ENCODE peak calls at places on chromosomes 7 and 10, in six cellular contexts. J is ovary, H is stomach, V is A549, N is H1, O is transverse colon. A is an unnamed sample.

GRCh38 chr10:129964611-129965417 is 740 bp upstream of the EBF3 start:
- DNase-seq in J (no peak), H (no peak), V (no peak), N (no peak), O (no peak), A (peak)

GRCh38 chr10:63206997-63207952 is 74.1 kb downstream of the NRBF2 start:
- DNase-seq in J (peak), H (no peak), V (no peak), N (no peak), O (no peak), A (no peak)

GRCh38 chr10:128013626-128014025 is 106.7 kb downstream of the PTPRE start:
- DNase-seq in J (no peak), H (no peak), V (no peak), N (no peak), O (no peak), A (no peak)

GRCh38 chr7:117208257-117208656 is 114.6 kb downstream of the WNT2 start:
- DNase-seq in J (no peak), H (no peak), V (no peak), N (no peak), O (no peak), A (no peak)

GRCh38 chr10:100006241-100006886 is 3.4 kb downstream of the DNMBP start:
- DNase-seq in J (no peak), H (no peak), V (peak), N (no peak), O (no peak), A (no peak)

GRCh38 chr10:44774676-44775401 is 136.3 kb upstream of the TMEM72 start:
- DNase-seq in J (no peak), H (no peak), V (no peak), N (no peak), O (no peak), A (no peak)

GRCh38 chr7:30921540-30921930 is 9.9 kb downstream of the AQP1 start:
- DNase-seq in J (no peak), H (no peak), V (no peak), N (no peak), O (peak), A (no peak)

GRCh38 chr7:151104411-151105235 is 18.3 kb downstream of the AGAP3 start:
- DNase-seq in J (no peak), H (no peak), V (no peak), N (no peak), O (no peak), A (no peak)

GRCh38 chr10:45417746-45418145 is 43.7 kb downstream of the ALOX5 start:
- DNase-seq in J (no peak), H (no peak), V (no peak), N (no peak), O (no peak), A (no peak)

GRCh38 chr7:151233111-151233701 is 923 bp downstream of the CHPF2 start:
- DNase-seq in J (no peak), H (peak), V (peak), N (no peak), O (no peak), A (no peak)

GRCh38 chr10:25758041-25758457 is 176.0 kb upstream of the MYO3A start:
- DNase-seq in J (no peak), H (no peak), V (peak), N (no peak), O (no peak), A (no peak)

GRCh38 chr10:653991-654646 is 35.3 kb downstream of the DIP2C start:
- DNase-seq in J (no peak), H (peak), V (no peak), N (no peak), O (peak), A (no peak)

GRCh38 chr7:83410989-83411591 is 237.8 kb downstream of the SEMA3E start:
- DNase-seq in J (no peak), H (peak), V (peak), N (no peak), O (no peak), A (no peak)

GRCh38 chr7:47329320-47329926 is 252.5 kb downstream of the TNS3 start:
- DNase-seq in J (no peak), H (no peak), V (no peak), N (no peak), O (peak), A (no peak)

GRCh38 chr10:130546841-130547240 is 410.6 kb downstream of the GLRX3 start:
- DNase-seq in J (no peak), H (no peak), V (no peak), N (no peak), O (no peak), A (no peak)

GRCh38 chr7:15780271-15780670 is 93.8 kb upstream of the MEOX2 start:
- DNase-seq in J (no peak), H (no peak), V (no peak), N (no peak), O (no peak), A (no peak)

GRCh38 chr7:148204639-148205292 is 385.8 kb upstream of the C7orf33 start:
- DNase-seq in J (no peak), H (no peak), V (no peak), N (no peak), O (no peak), A (no peak)

GRCh38 chr7:39880556-39880955 is 69.5 kb upstream of the CDK13 start:
- DNase-seq in J (no peak), H (no peak), V (no peak), N (no peak), O (no peak), A (no peak)

GRCh38 chr7:158317238-158318205 is 270.1 kb downstream of the PTPRN2 start:
- DNase-seq in J (no peak), H (no peak), V (no peak), N (peak), O (no peak), A (no peak)

GRCh38 chr7:68776326-68776725 is 821.9 kb upstream of the AUTS2 start:
- DNase-seq in J (no peak), H (no peak), V (no peak), N (no peak), O (no peak), A (no peak)

GRCh38 chr10:94042814-94043175 is 49.1 kb downstream of the PLCE1 start:
- DNase-seq in J (no peak), H (no peak), V (no peak), N (no peak), O (no peak), A (no peak)

GRCh38 chr7:106486331-106486730 is 174.6 kb downstream of the CCDC71L start:
- DNase-seq in J (no peak), H (no peak), V (no peak), N (no peak), O (no peak), A (no peak)

GRCh38 chr7:152760384-152761115 is 998 bp downstream of the ACTR3B start:
- DNase-seq in J (no peak), H (no peak), V (no peak), N (no peak), O (no peak), A (no peak)

GRCh38 chr7:25675789-25676474 is 447.6 kb upstream of the NPVF start:
- DNase-seq in J (no peak), H (no peak), V (no peak), N (no peak), O (no peak), A (no peak)

GRCh38 chr10:12022580-12023257 is 19.9 kb downstream of the UPF2 start:
- DNase-seq in J (no peak), H (no peak), V (no peak), N (no peak), O (no peak), A (no peak)

GRCh38 chr7:148264933-148265557 is 325.5 kb upstream of the C7orf33 start:
- DNase-seq in J (no peak), H (no peak), V (peak), N (no peak), O (no peak), A (no peak)

GRCh38 chr7:37657798-37658197 is 25.8 kb upstream of the GPR141 start:
- DNase-seq in J (no peak), H (no peak), V (no peak), N (no peak), O (no peak), A (no peak)

GRCh38 chr10:131246775-131247174 is 64.7 kb downstream of the TCERG1L start:
- DNase-seq in J (no peak), H (no peak), V (no peak), N (no peak), O (no peak), A (no peak)

GRCh38 chr7:5574770-5575269 is 151.2 kb upstream of the TNRC18 start:
- DNase-seq in J (no peak), H (no peak), V (no peak), N (no peak), O (no peak), A (no peak)

GRCh38 chr10:127564644-127565043 is 15.5 kb downstream of the NPS start:
- DNase-seq in J (no peak), H (no peak), V (no peak), N (no peak), O (no peak), A (no peak)

GRCh38 chr7:44678096-44678467 is 70.6 kb upstream of the ZMIZ2 start:
- DNase-seq in J (no peak), H (no peak), V (no peak), N (no peak), O (no peak), A (peak)

GRCh38 chr10:119079572-119080520 is 771 bp downstream of the EIF3A start:
- DNase-seq in J (peak), H (peak), V (peak), N (no peak), O (peak), A (peak)

GRCh38 chr10:77305650-77306632 is 331.7 kb downstream of the KCNMA1 start:
- DNase-seq in J (no peak), H (no peak), V (no peak), N (no peak), O (no peak), A (no peak)

GRCh38 chr10:70444613-70445222 is 3.2 kb upstream of the NODAL start:
- DNase-seq in J (no peak), H (no peak), V (no peak), N (no peak), O (no peak), A (no peak)

GRCh38 chr10:70441877-70442205 is 360 bp upstream of the NODAL start:
- DNase-seq in J (no peak), H (no peak), V (no peak), N (no peak), O (no peak), A (no peak)

GRCh38 chr10:70440296-70441160 is 953 bp downstream of the NODAL start:
- DNase-seq in J (no peak), H (no peak), V (no peak), N (no peak), O (no peak), A (no peak)

GRCh38 chr10:70442332-70442988 is 979 bp upstream of the NODAL start:
- DNase-seq in J (no peak), H (no peak), V (no peak), N (peak), O (peak), A (no peak)

DNA sequence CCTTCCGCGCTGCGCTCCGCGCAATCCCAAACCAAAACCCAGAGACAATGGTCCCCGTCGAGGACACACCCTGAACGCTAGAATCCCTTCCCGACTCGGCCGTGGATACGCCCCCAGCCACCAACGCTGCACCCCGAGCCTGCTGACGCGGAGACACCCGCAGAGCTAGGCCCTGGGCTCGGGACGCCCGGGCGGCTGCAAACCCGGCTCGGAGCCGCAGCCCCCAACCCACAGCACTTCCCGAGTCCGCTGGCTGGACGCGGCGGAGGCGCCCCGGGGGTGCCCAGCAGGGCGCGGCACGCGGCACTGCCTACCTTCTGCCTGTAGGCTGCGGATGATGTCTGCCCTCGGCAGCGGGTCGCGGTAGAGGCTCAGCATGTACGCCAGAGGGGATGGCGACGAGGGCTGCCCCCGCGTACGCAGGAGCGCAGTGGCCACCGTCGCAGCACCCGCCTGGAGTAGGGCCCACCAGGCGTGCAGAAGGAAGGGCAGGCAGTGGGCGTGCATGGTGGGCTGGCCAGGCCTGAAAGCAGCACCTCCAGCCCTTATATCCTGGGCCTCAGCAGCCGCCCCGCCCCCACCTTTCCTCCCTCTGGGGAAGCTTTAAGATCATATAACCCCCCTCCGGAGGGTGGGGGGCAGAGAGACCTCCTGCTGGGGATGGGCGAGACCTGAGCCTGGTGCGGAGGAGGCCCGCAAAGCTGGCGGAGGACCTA is at the start of gene NODAL:
- DNase-seq in J (no peak), H (no peak), V (no peak), N (no peak), O (no peak), A (no peak)
- H3K4me3 ChIP-seq in J (no peak), H (peak), V (no peak), N (peak), O (peak), A (no peak)

GRCh38 chr7:73830872-73831655 is at the start of gene CLDN4:
- DNase-seq in J (no peak), H (peak), V (no peak), N (no peak), O (peak), A (peak)
- TF ChIP-seq POLR2A in J (no peak), H (no peak), V (no peak), N (peak), O (peak), A (no peak)

DNA sequence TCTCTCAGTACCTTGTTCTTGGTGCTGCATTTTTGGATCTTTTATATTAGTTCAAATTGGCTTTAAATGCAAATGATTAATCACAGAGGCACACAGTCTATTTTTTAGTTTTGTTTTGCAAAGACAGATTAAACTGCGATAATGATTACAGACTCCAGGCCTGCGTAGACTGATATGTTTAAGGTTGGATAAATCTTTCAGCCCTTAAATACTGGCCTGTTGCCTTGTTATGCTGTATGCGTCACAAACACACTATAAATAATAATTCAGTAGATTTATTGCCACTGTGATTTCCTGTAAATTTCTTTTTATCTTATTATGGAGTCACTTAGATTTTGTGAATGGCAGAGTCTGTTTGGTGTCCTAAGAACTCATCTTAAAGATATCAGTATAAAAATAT is 19.4 kb downstream of the CACNB2 start:
- DNase-seq in J (no peak), H (no peak), V (no peak), N (no peak), O (no peak), A (no peak)
- H3K4me3 ChIP-seq in J (no peak), H (no peak), V (no peak), N (no peak), O (no peak), A (no peak)

DNA sequence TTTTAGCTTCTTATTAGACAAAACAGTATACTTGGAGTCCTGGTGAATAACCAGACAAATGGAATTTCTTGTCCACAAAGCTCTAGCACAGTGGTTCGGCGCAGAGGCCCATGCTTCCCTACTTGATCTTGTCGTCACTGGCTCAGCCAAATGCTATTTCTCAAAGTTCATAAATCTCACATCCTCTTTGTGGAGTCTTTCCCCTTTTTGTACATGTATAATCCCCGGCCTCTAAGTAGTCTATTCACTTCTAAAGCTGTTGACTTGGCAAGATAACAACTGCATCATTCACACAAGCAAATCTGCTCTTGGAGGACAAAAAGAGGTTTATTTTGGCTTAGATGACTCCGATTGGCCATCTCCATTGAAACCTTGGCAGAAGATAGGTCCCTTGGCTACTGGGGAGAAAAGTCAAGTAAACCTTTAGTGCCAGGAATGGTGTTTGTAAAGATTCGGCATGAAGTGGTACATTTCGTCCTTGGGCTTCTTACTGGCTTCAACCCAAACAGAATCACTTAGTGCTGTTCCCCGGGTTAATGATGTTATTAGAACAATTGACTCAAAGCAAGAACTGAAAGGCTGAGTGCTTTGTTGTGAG is 5.1 kb upstream of the AKR1E2 start:
- DNase-seq in J (no peak), H (no peak), V (no peak), N (no peak), O (no peak), A (no peak)
- TF ChIP-seq POLR2A in J (no peak), H (no peak), V (no peak), N (no peak), O (no peak), A (no peak)

A was measured in lower leg skin.